ENCODE peak calls at places on chromosome 13, in four cellular contexts. S is bronchial epithelial cell, F is fibroblast of lung, H is A549. N is an unnamed sample.

GRCh38 chr13:53405616-53406015 is 377.0 kb downstream of the OLFM4 start:
- DNase-seq in S (no peak), F (no peak), H (peak), N (no peak)

GRCh38 chr13:34044660-34045080 is 226.7 kb downstream of the RFC3 start:
- DNase-seq in F (peak), S (peak), H (peak), N (peak)

GRCh38 chr13:25306671-25307464 is 5.4 kb downstream of the NUP58 start:
- DNase-seq in S (no peak), F (no peak), H (no peak), N (no peak)

GRCh38 chr13:43388282-43389034 is 365.1 kb downstream of the DNAJC15 start:
- DNase-seq in H (no peak), F (no peak), S (peak), N (no peak)

GRCh38 chr13:85772379-85772778 is 26.8 kb downstream of the SLITRK6 start:
- DNase-seq in S (peak), H (peak), F (peak), N (no peak)

GRCh38 chr13:81988542-81988941 is 1647.6 kb upstream of the SPRY2 start:
- DNase-seq in S (no peak), H (no peak), F (no peak), N (no peak)

GRCh38 chr13:39597828-39598227 is 5.2 kb downstream of the LHFPL6 start:
- DNase-seq in F (no peak), S (no peak), H (no peak), N (peak)

GRCh38 chr13:31943591-31943990 is 88.0 kb upstream of the FRY start:
- DNase-seq in H (no peak), F (no peak), S (no peak), N (no peak)

GRCh38 chr13:74644239-74644638 is 510.0 kb upstream of the KLF12 start:
- DNase-seq in F (peak), H (no peak), S (peak), N (peak)

GRCh38 chr13:46126074-46126473 is 21.2 kb upstream of the CPB2 start:
- DNase-seq in F (no peak), H (no peak), S (no peak), N (no peak)

GRCh38 chr13:51419015-51419636 is 33.7 kb downstream of the INTS6 start:
- DNase-seq in F (no peak), H (no peak), S (peak), N (no peak)

GRCh38 chr13:32475403-32475802 is 47.5 kb upstream of the N4BP2L1 start:
- DNase-seq in H (no peak), F (no peak), S (no peak), N (no peak)

GRCh38 chr13:53141336-53141735 is 112.7 kb downstream of the OLFM4 start:
- DNase-seq in H (no peak), S (no peak), F (no peak), N (no peak)

GRCh38 chr13:114019367-114019766 is 45.5 kb upstream of the C13orf46 start:
- DNase-seq in S (no peak), H (no peak), F (no peak), N (no peak)

GRCh38 chr13:39038569-39038898 is 278 bp downstream of the NHLRC3 start:
- DNase-seq in H (peak), S (no peak), F (no peak), N (no peak)

GRCh38 chr13:28820099-28821051 is at the start of gene MTUS2:
- DNase-seq in S (no peak), H (no peak), F (no peak), N (no peak)

GRCh38 chr13:48066310-48066989 is 28.5 kb downstream of the MED4 start:
- DNase-seq in F (peak), S (peak), H (peak), N (peak)

GRCh38 chr13:52845766-52846566 is 2.5 kb downstream of the PCDH8 start:
- DNase-seq in H (no peak), F (peak), S (no peak), N (no peak)

GRCh38 chr13:39603424-39603947 is 493 bp upstream of the LHFPL6 start:
- DNase-seq in F (peak), S (peak), H (peak), N (peak)

GRCh38 chr13:23865065-23865464 is 24.1 kb downstream of the MIPEP start:
- DNase-seq in H (no peak), S (no peak), F (no peak), N (no peak)

GRCh38 chr13:94537740-94538630 is 58.0 kb downstream of the TGDS start:
- DNase-seq in H (no peak), S (peak), F (peak), N (no peak)

GRCh38 chr13:71149498-71150363 is 717.3 kb downstream of the DACH1 start:
- DNase-seq in S (no peak), F (no peak), H (no peak), N (no peak)

GRCh38 chr13:36814465-36814864 is 4.6 kb upstream of the RFXAP start:
- DNase-seq in H (no peak), S (peak), F (no peak), N (no peak)

GRCh38 chr13:33194820-33195692 is 90.5 kb downstream of the STARD13 start:
- DNase-seq in S (peak), F (peak), H (peak), N (peak)

GRCh38 chr13:95553614-95554385 is 1.3 kb downstream of the CLDN10 start:
- DNase-seq in F (no peak), S (peak), H (no peak), N (no peak)

GRCh38 chr13:67228909-67229308 is 1.2 kb downstream of the PCDH9 start:
- DNase-seq in H (no peak), F (peak), S (no peak), N (no peak)

GRCh38 chr13:110326263-110326904 is 19.3 kb downstream of the COL4A2 start:
- DNase-seq in H (no peak), S (no peak), F (peak), N (no peak)
- TF ChIP-seq CTCF in H (no peak), S (no peak), F (no peak), N (no peak)

GRCh38 chr13:54591540-54591939 is 1562.9 kb downstream of the OLFM4 start:
- DNase-seq in F (no peak), S (no peak), H (no peak), N (no peak)

GRCh38 chr13:54593504-54593903 is 1564.9 kb downstream of the OLFM4 start:
- DNase-seq in H (no peak), F (no peak), S (no peak), N (no peak)

GRCh38 chr13:54592201-54592600 is 1563.6 kb downstream of the OLFM4 start:
- DNase-seq in S (no peak), F (no peak), H (no peak), N (no peak)
- TF ChIP-seq CTCF in S (no peak), F (no peak), H (no peak), N (no peak)

GRCh38 chr13:44969858-44970484 is 19.3 kb downstream of the NUFIP1 start:
- DNase-seq in H (peak), F (peak), S (peak), N (peak)

GRCh38 chr13:44976196-44976595 is 13.1 kb downstream of the NUFIP1 start:
- DNase-seq in H (no peak), F (no peak), S (no peak), N (no peak)

GRCh38 chr13:44971656-44972595 is 17.3 kb downstream of the NUFIP1 start:
- DNase-seq in S (no peak), F (peak), H (no peak), N (peak)

GRCh38 chr13:44974056-44974798 is 15.0 kb downstream of the NUFIP1 start:
- DNase-seq in H (no peak), F (peak), S (peak), N (peak)

DNA sequence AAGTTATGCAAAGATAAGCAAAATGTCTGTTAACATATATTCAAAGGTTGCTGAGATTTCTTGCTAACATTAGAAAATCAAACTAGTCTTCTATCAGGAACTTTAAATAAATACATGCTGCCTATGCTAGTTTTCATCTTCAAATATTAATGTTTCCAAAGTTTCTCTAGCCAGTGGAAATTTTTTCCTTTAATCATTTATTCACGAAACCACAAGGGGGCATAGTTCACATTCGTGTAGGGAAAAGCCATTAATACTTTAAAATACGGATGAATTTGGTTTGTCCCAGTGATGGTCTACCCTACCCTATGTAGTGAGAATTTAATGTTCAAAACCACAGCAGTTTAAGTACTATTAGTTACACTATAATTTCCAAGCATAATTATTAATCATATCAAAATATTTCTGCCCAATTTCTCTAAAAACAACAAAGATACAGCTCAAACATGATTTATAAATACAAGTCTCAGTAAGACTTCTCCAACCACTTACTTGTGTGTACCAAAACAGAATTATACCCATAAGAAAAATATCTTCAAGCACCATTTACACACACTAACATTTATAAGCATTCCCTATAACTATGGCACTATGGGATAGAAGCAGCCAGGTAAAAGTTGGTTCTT is 16.2 kb downstream of the NUFIP1 start:
- DNase-seq in F (peak), S (peak), H (peak), N (peak)
- TF ChIP-seq CTCF in F (peak), S (peak), H (peak), N (peak)

GRCh38 chr13:20353973-20354372 is 121.9 kb upstream of the GJB6 start:
- DNase-seq in S (peak), H (no peak), F (peak), N (peak)
- TF ChIP-seq CTCF in S (peak), H (no peak), F (peak), N (peak)

DNA sequence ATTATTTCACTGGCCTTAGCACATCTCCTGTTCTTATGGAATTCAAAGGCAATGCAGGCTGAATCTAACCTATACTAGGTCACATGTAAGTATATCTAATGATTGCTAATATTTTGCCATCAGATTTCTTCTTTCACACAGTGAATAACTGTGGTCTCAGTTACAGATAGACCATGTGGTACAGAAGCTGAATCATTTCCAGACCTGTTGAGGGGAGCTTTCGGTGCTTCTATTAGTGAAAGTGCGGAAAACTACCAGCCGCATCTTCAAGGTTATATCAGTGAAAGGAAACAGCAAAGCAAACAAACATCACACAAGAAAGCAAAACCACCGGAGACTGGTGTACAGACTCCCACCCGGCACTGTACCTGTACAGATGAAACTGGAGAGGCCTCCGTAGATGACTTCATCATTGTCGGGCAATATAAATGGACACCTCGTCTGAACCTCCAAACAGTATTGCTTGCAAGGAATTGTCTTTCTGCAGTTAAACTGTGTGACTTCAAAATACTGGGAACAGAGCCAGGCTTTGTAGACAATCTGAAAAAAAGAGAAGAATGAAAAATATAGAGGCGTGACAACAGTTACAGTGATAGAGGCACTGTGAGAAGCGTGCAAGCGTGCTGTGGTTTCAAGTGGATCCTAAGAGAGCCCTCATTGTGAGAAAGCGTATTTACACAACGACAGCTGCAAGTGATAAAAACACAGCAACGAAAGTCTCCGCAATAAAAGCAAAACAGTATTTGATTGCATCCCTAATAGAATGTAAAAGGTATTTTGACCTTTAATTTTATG is 642.5 kb upstream of the ARGLU1 start:
- DNase-seq in F (peak), H (no peak), S (peak), N (peak)
- TF ChIP-seq CTCF in F (no peak), H (no peak), S (no peak), N (no peak)

N was measured in fibroblast of the aortic adventitia.